ENCODE peak calls at places on chromosomes 16 and 17, in eight cellular contexts. W is OCI-LY7, Q is psoas muscle, F is Caco-2, M is adrenal gland, T is gastrocnemius medialis, P is uterus, B is mucosa of descending colon. L is an unnamed sample.

GRCh38 chr17:13746379-13746778 is 144.7 kb upstream of the HS3ST3A1 start:
- DNase-seq in T (no peak), F (no peak), Q (no peak), P (no peak), M (no peak), B (no peak), W (no peak), L (no peak)

GRCh38 chr17:18946536-18946935 is 5.4 kb upstream of the SLC5A10 start:
- DNase-seq in W (no peak), P (no peak), Q (no peak), B (no peak), M (no peak), T (no peak), F (peak; percentile 89), L (no peak)

GRCh38 chr17:47720754-47721533 is 12.1 kb upstream of the TBX21 start:
- DNase-seq in P (no peak), M (peak; percentile 55), B (no peak), T (no peak), W (no peak), F (no peak), Q (no peak), L (peak; percentile 69)

GRCh38 chr16:66510711-66511614 is 39.0 kb downstream of the TK2 start:
- DNase-seq in T (no peak), F (no peak), Q (no peak), B (no peak), P (peak; percentile 33), W (no peak), M (peak; percentile 72), L (peak; percentile 32)

GRCh38 chr17:43994272-43995149 is 9.9 kb upstream of the NAGS start:
- DNase-seq in F (peak; percentile 73), W (peak; percentile 52), B (peak; percentile 57), P (peak; percentile 54), Q (peak; percentile 82), M (peak; percentile 74), T (peak; percentile 44), L (peak; percentile 57)

GRCh38 chr16:30775381-30776099 is 11.5 kb downstream of the ZNF629 start:
- DNase-seq in Q (peak; percentile 89), F (peak; percentile 86), T (peak; percentile 76), B (peak; percentile 88), W (no peak), P (peak; percentile 79), M (peak; percentile 86), L (peak; percentile 87)

GRCh38 chr16:82801361-82801760 is 174.6 kb downstream of the CDH13 start:
- DNase-seq in F (no peak), P (no peak), Q (no peak), T (no peak), W (no peak), M (no peak), B (no peak), L (no peak)

GRCh38 chr17:45873728-45874127 is 20.6 kb upstream of the MAPT start:
- DNase-seq in F (no peak), Q (no peak), P (no peak), T (no peak), M (no peak), B (no peak), W (no peak), L (no peak)

GRCh38 chr16:81035975-81036750 is 521 bp downstream of the ATMIN start:
- DNase-seq in T (no peak), W (peak; percentile 72), M (peak; percentile 46), B (peak; percentile 30), F (peak; percentile 48), Q (peak; percentile 61), P (peak; percentile 19), L (peak; percentile 44)

GRCh38 chr17:63275968-63276349 is 170.1 kb downstream of the CYB561 start:
- DNase-seq in B (no peak), T (no peak), P (no peak), W (no peak), F (no peak), Q (no peak), M (no peak), L (no peak)

GRCh38 chr16:3623642-3624041 is 12.2 kb upstream of the SLX4 start:
- DNase-seq in B (no peak), W (peak; percentile 66), M (no peak), Q (no peak), T (no peak), P (no peak), F (no peak), L (no peak)

GRCh38 chr16:6193718-6194117 is 1096.1 kb upstream of the EEF2KMT start:
- DNase-seq in B (peak; percentile 49), T (no peak), F (no peak), M (no peak), Q (no peak), W (no peak), P (no peak), L (no peak)

GRCh38 chr16:49700222-49700927 is 155.5 kb downstream of the ZNF423 start:
- DNase-seq in T (no peak), B (no peak), Q (peak; percentile 66), P (peak; percentile 75), W (no peak), M (peak; percentile 58), F (no peak), L (no peak)

GRCh38 chr17:1462164-1463112 is 6.4 kb upstream of the CRK start:
- DNase-seq in P (no peak), Q (no peak), F (no peak), B (no peak), T (no peak), W (no peak), M (no peak), L (no peak)

GRCh38 chr16:149024-149675 is 3.3 kb upstream of the HBZ start:
- DNase-seq in B (no peak), W (no peak), Q (no peak), P (no peak), F (no peak), T (no peak), M (no peak), L (peak; percentile 70)

GRCh38 chr17:49508061-49508865 is 13.2 kb downstream of the NGFR start:
- DNase-seq in F (peak; percentile 92), Q (no peak), B (no peak), M (no peak), W (no peak), T (no peak), P (no peak), L (no peak)

GRCh38 chr16:73016488-73016830 is 31.5 kb downstream of the ZFHX3 start:
- DNase-seq in P (no peak), B (no peak), F (no peak), W (no peak), Q (no peak), M (no peak), T (no peak), L (no peak)
- H3K4me1 ChIP-seq in P (no peaks in the 10 kb centered on the region), B (peaks cover 6% of the 10 kb centered on the region), F (peaks cover 45% of the 10 kb centered on the region), W (no peaks in the 10 kb centered on the region), Q (peaks cover 72% of the 10 kb centered on the region), M (peaks cover 30% of the 10 kb centered on the region), T (peaks cover 78% of the 10 kb centered on the region), L (peaks cover 34% of the 10 kb centered on the region)

GRCh38 chr16:89571636-89572035 is 3.9 kb upstream of the CPNE7 start:
- DNase-seq in W (no peak), M (no peak), Q (no peak), P (no peak), B (no peak), T (no peak), F (no peak), L (no peak)

GRCh38 chr16:89570342-89570923 is 5.1 kb upstream of the CPNE7 start:
- DNase-seq in M (no peak), W (no peak), B (no peak), F (no peak), Q (no peak), P (no peak), T (no peak), L (no peak)

GRCh38 chr16:89567656-89568594 is 7.4 kb downstream of the RPL13 start:
- DNase-seq in M (no peak), W (no peak), F (peak; percentile 66), P (no peak), Q (no peak), T (no peak), B (no peak), L (no peak)

GRCh38 chr16:89572042-89572441 is 3.5 kb upstream of the CPNE7 start:
- DNase-seq in T (no peak), M (no peak), Q (no peak), F (no peak), B (no peak), P (no peak), W (no peak), L (no peak)

DNA sequence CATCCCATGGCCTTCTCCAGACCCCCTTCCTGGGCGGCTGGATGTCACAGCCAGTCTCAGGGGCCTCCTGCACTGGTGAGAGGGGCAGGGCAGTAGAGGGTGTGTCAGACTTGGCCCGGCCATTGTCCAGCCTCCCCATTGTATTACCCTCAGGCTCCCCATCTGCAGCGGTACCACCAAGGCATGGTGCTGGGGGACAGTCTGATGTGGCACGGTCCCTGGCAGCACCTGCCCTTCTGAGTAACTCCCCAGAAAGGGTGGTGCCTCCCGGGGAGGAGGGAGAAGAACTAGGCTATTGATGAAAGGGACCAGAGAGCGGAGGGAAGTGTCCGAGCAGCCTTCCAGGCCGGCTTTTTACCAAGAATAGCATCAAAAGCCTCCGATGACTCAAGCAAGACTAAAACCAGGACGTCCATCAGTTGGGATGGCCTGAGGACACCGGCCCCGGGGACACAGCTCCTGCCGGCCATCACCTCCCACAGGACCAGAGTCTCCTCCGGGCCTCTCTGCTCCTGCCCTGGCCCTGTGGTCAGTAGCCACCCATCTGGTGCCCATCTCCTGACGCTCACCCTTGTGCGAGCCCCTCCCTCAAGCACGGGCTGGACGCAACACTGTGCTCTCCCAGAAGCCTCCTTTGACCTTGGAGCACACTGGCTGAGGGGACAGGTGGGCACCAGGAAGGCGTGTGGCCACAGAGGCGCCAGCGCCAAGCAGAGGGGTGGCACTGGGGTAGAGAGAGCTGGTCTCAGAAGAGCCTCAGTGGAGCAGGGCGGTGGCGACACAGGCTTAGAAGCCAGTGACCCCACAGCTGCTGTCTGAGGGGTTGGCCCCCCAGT is 5.8 kb upstream of the CPNE7 start:
- DNase-seq in W (no peak), P (no peak), M (no peak), Q (no peak), B (no peak), T (no peak), F (no peak), L (no peak)
- H3K4me1 ChIP-seq in W (peaks cover 34% of the 10 kb centered on the region), P (peaks cover 18% of the 10 kb centered on the region), M (peaks cover 12% of the 10 kb centered on the region), Q (peaks cover 14% of the 10 kb centered on the region), B (peaks cover 29% of the 10 kb centered on the region), T (peaks cover 10% of the 10 kb centered on the region), F (peaks cover 24% of the 10 kb centered on the region), L (peaks cover 20% of the 10 kb centered on the region)

GRCh38 chr17:32536736-32537646 is 50.2 kb downstream of the CDK5R1 start:
- DNase-seq in B (no peak), Q (no peak), F (no peak), P (no peak), W (no peak), T (no peak), M (no peak), L (peak; percentile 42)
- H3K4me1 ChIP-seq in B (no peaks in the 10 kb centered on the region), Q (peaks cover 4% of the 10 kb centered on the region), F (no peaks in the 10 kb centered on the region), P (no peaks in the 10 kb centered on the region), W (no peaks in the 10 kb centered on the region), T (peaks cover 7% of the 10 kb centered on the region), M (no peaks in the 10 kb centered on the region), L (peaks cover 12% of the 10 kb centered on the region)

DNA sequence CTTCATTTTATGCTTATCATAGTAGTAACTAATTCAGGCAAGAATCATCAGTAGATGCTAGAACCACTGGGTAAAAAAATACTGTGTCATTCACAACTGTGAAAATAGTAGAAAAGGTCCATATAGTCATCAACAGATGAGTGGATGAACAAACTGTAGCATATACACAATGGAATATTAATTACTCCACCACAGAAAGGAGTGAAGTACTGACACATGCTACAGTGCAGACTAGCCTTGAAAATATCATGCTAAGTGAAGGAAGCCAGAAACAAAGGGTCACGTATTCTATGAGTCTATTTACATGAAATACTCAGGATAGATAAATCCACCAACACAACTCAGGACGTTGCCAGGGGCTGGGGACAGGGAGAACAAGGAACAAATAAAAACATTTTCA is 13.3 kb downstream of the USP22 start:
- DNase-seq in P (no peak), T (no peak), F (no peak), Q (no peak), M (no peak), W (no peak), B (no peak), L (no peak)
- H3K4me1 ChIP-seq in P (peaks cover 13% of the 10 kb centered on the region), T (peaks cover 78% of the 10 kb centered on the region), F (no peaks in the 10 kb centered on the region), Q (peaks cover 80% of the 10 kb centered on the region), M (peaks cover 19% of the 10 kb centered on the region), W (peaks cover 31% of the 10 kb centered on the region), B (peaks cover 5% of the 10 kb centered on the region), L (peaks cover 73% of the 10 kb centered on the region)